ENCODE peak calls at places on chromosomes 2 and 18, in nine cellular contexts. R, M, P, O, I, G, Q, V and N are unnamed samples. For H3K4me1 and H3K36me3, the result is how much of the 10 kb centered on the place peaks cover.

GRCh38 chr2:173159794-173160463 is 84.3 kb downstream of the MAP3K20 start:
- DNase-seq in R (peak), M (no peak), P (peak), O (peak), I (peak), G (peak), Q (no peak), V (peak), N (peak)

GRCh38 chr2:216516730-216517350 is 18.2 kb downstream of the RPL37A start:
- DNase-seq in R (no peak), M (no peak), P (no peak), O (peak), I (no peak), G (no peak), Q (no peak), V (no peak), N (no peak)

GRCh38 chr18:77100751-77101355 is 31.7 kb downstream of the MBP start:
- DNase-seq in R (no peak), M (no peak), P (no peak), O (no peak), I (no peak), G (no peak), Q (no peak), V (no peak), N (no peak)

GRCh38 chr2:32626591-32627221 is 1.1 kb upstream of the TTC27 start:
- DNase-seq in R (no peak), M (no peak), P (no peak), O (no peak), I (no peak), G (no peak), Q (no peak), V (no peak), N (no peak)

GRCh38 chr18:35495821-35496368 is 1.9 kb downstream of the INO80C start:
- DNase-seq in R (no peak), M (no peak), P (no peak), O (peak), I (no peak), G (no peak), Q (no peak), V (no peak), N (no peak)

GRCh38 chr18:74645717-74646116 is 48.0 kb downstream of the ZNF407 start:
- DNase-seq in R (no peak), M (no peak), P (no peak), O (peak), I (no peak), G (no peak), Q (no peak), V (no peak), N (no peak)

GRCh38 chr2:10246370-10246769 is 56.3 kb upstream of the HPCAL1 start:
- DNase-seq in R (no peak), M (no peak), P (no peak), O (no peak), I (no peak), G (no peak), Q (peak), V (peak), N (peak)

GRCh38 chr2:233489666-233490065 is 76.9 kb downstream of the USP40 start:
- DNase-seq in R (no peak), M (no peak), P (no peak), O (peak), I (no peak), G (no peak), Q (no peak), V (no peak), N (no peak)

GRCh38 chr18:43651067-43651466 is 373.8 kb upstream of the SYT4 start:
- DNase-seq in R (no peak), M (no peak), P (no peak), O (no peak), I (no peak), G (no peak), Q (no peak), V (no peak), N (no peak)

GRCh38 chr2:10052216-10052615 is 8.9 kb downstream of the KLF11 start:
- DNase-seq in R (no peak), M (no peak), P (no peak), O (no peak), I (no peak), G (no peak), Q (peak), V (peak), N (peak)

GRCh38 chr2:15984367-15985255 is 44.3 kb downstream of the MYCN start:
- DNase-seq in R (no peak), M (no peak), P (no peak), O (no peak), I (peak), G (no peak), Q (no peak), V (no peak), N (no peak)

GRCh38 chr2:40719414-40719813 is 267.5 kb upstream of the SLC8A1 start:
- DNase-seq in R (no peak), M (no peak), P (no peak), O (no peak), I (no peak), G (no peak), Q (no peak), V (no peak), N (no peak)

GRCh38 chr2:44974064-44974715 is 32.7 kb downstream of the SIX3 start:
- DNase-seq in R (no peak), M (no peak), P (no peak), O (peak), I (no peak), G (no peak), Q (no peak), V (no peak), N (no peak)

GRCh38 chr2:43082111-43082877 is 144.1 kb downstream of the ZFP36L2 start:
- DNase-seq in R (no peak), M (no peak), P (peak), O (peak), I (peak), G (no peak), Q (no peak), V (no peak), N (no peak)
- H3K4me1 ChIP-seq in R (under half), M (under half), P (half or more), O (half or more), I (half or more), G (half or more), Q (under half), V (half or more), N (under half)

GRCh38 chr2:77767388-77768076 is 245.4 kb upstream of the LRRTM4 start:
- DNase-seq in R (no peak), M (no peak), P (no peak), O (no peak), I (no peak), G (no peak), Q (no peak), V (no peak), N (no peak)
- H3K36me3 ChIP-seq in R (under half), M (under half), P (under half), O (under half), I (under half), G (under half), Q (under half), V (under half), N (under half)

DNA sequence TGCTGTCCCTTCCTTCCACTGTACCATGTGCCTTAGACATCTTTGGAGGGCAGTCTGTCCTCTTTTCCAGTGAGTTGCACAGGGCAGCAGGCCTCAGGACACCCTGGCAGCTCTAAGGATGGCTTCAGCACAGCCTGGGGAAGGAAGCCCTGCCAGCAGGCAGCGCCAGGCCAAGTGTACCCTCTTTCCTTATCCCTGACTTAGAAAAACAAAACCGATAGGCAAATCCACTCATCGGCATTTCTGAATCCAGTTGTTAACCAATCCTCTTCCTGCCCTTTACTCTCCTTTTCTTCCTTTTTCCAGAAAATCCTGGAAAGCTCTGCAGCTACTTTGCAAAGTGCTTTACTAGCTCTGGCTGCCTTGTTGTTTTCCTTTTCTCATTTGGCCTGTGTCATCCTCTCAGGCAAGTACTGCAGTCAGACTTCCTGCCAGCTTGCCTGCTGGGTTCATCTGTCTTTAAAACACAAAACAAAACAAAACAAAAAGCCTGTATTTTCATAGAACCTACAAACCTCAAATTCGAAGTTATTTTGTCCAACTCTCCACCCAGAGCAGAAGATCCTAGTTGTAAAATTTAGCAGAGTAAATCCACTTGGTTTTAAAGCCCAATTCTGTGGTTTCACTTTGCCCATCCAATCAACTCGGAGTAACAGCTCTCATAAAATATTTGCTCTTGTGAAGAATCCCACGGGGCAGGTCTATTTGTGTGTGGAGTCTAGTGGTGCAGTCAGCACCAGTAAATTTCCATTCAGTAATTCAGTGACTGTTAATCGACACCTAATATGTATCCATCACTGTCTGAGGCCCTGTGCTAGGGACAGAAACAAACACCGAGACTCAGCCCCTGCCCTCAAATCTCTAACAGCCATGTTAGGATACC is 45.2 kb downstream of the PCBP1 start:
- DNase-seq in R (no peak), M (no peak), P (peak), O (peak), I (peak), G (no peak), Q (peak), V (peak), N (peak)
- H3K4me1 ChIP-seq in R (under half), M (half or more), P (half or more), O (under half), I (half or more), G (half or more), Q (under half), V (half or more), N (under half)

GRCh38 chr2:218513676-218514075 is 54.5 kb downstream of the USP37 start:
- DNase-seq in R (no peak), M (no peak), P (no peak), O (peak), I (no peak), G (no peak), Q (no peak), V (no peak), N (no peak)

GRCh38 chr2:218517434-218518206 is 50.5 kb downstream of the USP37 start:
- DNase-seq in R (no peak), M (no peak), P (no peak), O (no peak), I (no peak), G (no peak), Q (no peak), V (no peak), N (no peak)

GRCh38 chr2:218518876-218519275 is 49.3 kb downstream of the USP37 start:
- DNase-seq in R (no peak), M (no peak), P (no peak), O (no peak), I (no peak), G (no peak), Q (no peak), V (no peak), N (no peak)

DNA sequence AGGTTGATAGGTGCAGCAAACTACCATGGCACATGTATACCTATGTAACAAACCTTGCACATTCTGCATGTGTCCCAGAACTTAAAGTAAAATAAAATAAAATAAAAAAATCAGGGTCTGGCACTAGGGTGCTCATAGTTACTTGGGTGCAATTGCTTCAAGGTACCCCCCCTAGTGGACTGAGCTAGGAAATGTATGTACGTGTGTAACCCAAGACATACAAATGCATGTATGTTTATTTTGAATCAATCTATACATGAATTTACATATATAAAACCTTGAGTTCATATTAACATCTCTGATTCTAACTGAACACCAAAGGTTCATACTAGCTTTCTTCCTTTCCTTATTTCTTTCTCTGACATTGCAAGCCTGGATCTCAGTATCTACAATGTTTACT is 51.5 kb downstream of the USP37 start:
- DNase-seq in R (no peak), M (no peak), P (no peak), O (peak), I (no peak), G (no peak), Q (no peak), V (no peak), N (no peak)
- H3K36me3 ChIP-seq in R (under half), M (under half), P (under half), O (under half), I (under half), G (under half), Q (under half), V (under half), N (under half)

DNA sequence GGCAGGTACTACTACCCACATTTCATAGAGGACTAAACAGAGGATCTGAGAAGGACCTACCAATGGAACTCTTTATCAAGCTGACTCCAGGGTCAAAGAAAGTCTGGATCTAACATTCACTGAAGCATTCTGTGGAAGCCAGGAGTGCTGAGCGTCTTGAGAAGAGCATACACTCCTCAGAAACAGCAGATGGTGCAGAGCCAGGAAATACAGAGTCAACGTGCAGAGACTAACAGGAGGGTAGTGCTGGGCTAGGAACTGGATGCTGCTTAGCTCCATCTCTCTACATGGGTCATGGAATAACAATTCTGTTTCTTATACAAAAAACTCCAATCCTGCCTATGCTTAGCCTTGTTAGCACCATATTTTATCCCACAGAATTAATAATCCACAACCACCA is 5.5 kb upstream of the SERTAD2 start:
- DNase-seq in R (no peak), M (no peak), P (no peak), O (no peak), I (no peak), G (no peak), Q (no peak), V (no peak), N (no peak)
- H3K4me1 ChIP-seq in R (under half), M (under half), P (under half), O (under half), I (under half), G (under half), Q (under half), V (under half), N (under half)

GRCh38 chr2:159712929-159713575 is 746 bp downstream of the MARCHF7 start:
- DNase-seq in R (no peak), M (no peak), P (no peak), O (no peak), I (no peak), G (no peak), Q (no peak), V (no peak), N (no peak)
- H3K36me3 ChIP-seq in R (under half), M (under half), P (under half), O (under half), I (under half), G (under half), Q (under half), V (under half), N (under half)

GRCh38 chr2:188303363-188304031 is 11.8 kb downstream of the GULP1 start:
- DNase-seq in R (no peak), M (no peak), P (no peak), O (peak), I (no peak), G (no peak), Q (no peak), V (no peak), N (no peak)
- H3K4me1 ChIP-seq in R (under half), M (under half), P (under half), O (under half), I (under half), G (under half), Q (under half), V (under half), N (under half)

DNA sequence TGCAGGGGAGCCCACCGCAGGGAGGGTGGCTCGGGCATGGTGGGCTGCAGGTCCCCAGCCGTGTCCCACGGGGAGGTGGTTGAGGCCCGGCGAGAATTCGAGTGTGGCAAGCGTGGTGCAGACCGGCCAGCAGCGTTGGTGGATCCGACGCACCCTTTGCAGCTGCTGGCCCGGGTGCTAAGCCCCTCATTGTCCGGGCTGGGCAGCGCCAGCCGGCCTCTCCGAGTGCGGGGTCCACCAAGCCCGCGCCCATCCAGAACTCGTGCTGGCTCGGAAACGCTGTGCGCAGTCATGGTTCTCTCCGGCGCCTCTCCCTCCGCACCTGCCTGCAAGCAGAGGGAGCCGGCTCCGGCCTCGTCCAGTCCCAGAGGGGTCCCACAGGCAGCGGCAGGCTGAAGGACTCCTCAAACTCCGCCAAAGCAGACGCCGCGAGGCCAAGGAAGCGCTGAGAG is 177.0 kb upstream of the SLC35G4 start:
- DNase-seq in R (no peak), M (no peak), P (no peak), O (no peak), I (no peak), G (no peak), Q (no peak), V (no peak), N (peak)
- H3K36me3 ChIP-seq in R (under half), M (under half), P (under half), O (under half), I (under half), G (under half), Q (under half), V (under half), N (under half)